ENCODE peak calls at places on chromosomes 11 and 22, in four cellular contexts. One of them, this sample, is unnamed.

GRCh38 chr11:64563966-64564365 is 27.1 kb upstream of the SLC22A12 start:
- DNase-seq in H1: no peak
- DNase-seq in HepG2: no peak
- DNase-seq in GM12878: no peak
- DNase-seq in this sample: no peak

GRCh38 chr11:2214527-2215229 is 43.1 kb upstream of the TH start:
- DNase-seq in HepG2: peak
- DNase-seq in GM12878: no peak
- DNase-seq in H1: no peak
- DNase-seq in this sample: no peak

GRCh38 chr11:6655790-6656580 is at the start of gene DCHS1:
- DNase-seq in H1: peak
- DNase-seq in HepG2: no peak
- DNase-seq in GM12878: no peak
- DNase-seq in this sample: peak

GRCh38 chr11:2789791-2790580 is 90.2 kb upstream of the KCNQ1OT1 start:
- DNase-seq in GM12878: no peak
- DNase-seq in H1: no peak
- DNase-seq in HepG2: no peak
- DNase-seq in this sample: no peak

GRCh38 chr11:70290341-70291065 is 20.0 kb downstream of the PPFIA1 start:
- DNase-seq in HepG2: no peak
- DNase-seq in GM12878: no peak
- DNase-seq in H1: no peak
- DNase-seq in this sample: no peak

GRCh38 chr11:9774591-9775392 is 110.9 kb downstream of the SWAP70 start:
- DNase-seq in H1: no peak
- DNase-seq in GM12878: no peak
- DNase-seq in HepG2: no peak
- DNase-seq in this sample: no peak

GRCh38 chr11:8206251-8207079 is 37.6 kb upstream of the RIC3 start:
- DNase-seq in HepG2: no peak
- DNase-seq in H1: peak
- DNase-seq in GM12878: no peak
- DNase-seq in this sample: no peak

GRCh38 chr11:10117709-10118341 is 176.2 kb downstream of the SBF2 start:
- DNase-seq in H1: no peak
- DNase-seq in HepG2: peak
- DNase-seq in GM12878: no peak
- DNase-seq in this sample: no peak

GRCh38 chr11:19577391-19577831 is 135.2 kb upstream of the NAV2 start:
- DNase-seq in GM12878: no peak
- DNase-seq in H1: no peak
- DNase-seq in HepG2: no peak
- DNase-seq in this sample: no peak

GRCh38 chr11:57497303-57498247 is 17.9 kb downstream of the SLC43A1 start:
- DNase-seq in GM12878: no peak
- DNase-seq in HepG2: peak
- DNase-seq in H1: no peak
- DNase-seq in this sample: no peak

GRCh38 chr11:2233693-2234455 is 36.5 kb downstream of the ASCL2 start:
- DNase-seq in H1: no peak
- DNase-seq in HepG2: no peak
- DNase-seq in GM12878: no peak
- DNase-seq in this sample: no peak

GRCh38 chr22:48488611-48489456 is 1338.8 kb downstream of the BRD1 start:
- DNase-seq in GM12878: no peak
- DNase-seq in H1: peak
- DNase-seq in HepG2: no peak
- DNase-seq in this sample: no peak

GRCh38 chr11:67392182-67392715 is 463 bp downstream of the RAD9A start:
- DNase-seq in GM12878: no peak
- DNase-seq in H1: no peak
- DNase-seq in HepG2: no peak
- DNase-seq in this sample: no peak

GRCh38 chr22:36419912-36420882 is 32.4 kb upstream of the MYH9 start:
- DNase-seq in H1: no peak
- DNase-seq in GM12878: no peak
- DNase-seq in HepG2: no peak
- DNase-seq in this sample: no peak

GRCh38 chr22:48061726-48062125 is 1299.3 kb downstream of the TBC1D22A start:
- DNase-seq in H1: no peak
- DNase-seq in HepG2: no peak
- DNase-seq in GM12878: no peak
- DNase-seq in this sample: no peak

GRCh38 chr22:46984751-46985506 is 222.5 kb downstream of the TBC1D22A start:
- DNase-seq in H1: no peak
- DNase-seq in GM12878: no peak
- DNase-seq in HepG2: no peak
- DNase-seq in this sample: no peak

GRCh38 chr11:19241260-19242183 is 777 bp upstream of the E2F8 start:
- DNase-seq in GM12878: no peak
- DNase-seq in H1: peak
- DNase-seq in HepG2: no peak
- DNase-seq in this sample: peak

GRCh38 chr11:118641463-118642019 is 34.1 kb downstream of the PHLDB1 start:
- DNase-seq in HepG2: no peak
- DNase-seq in H1: no peak
- DNase-seq in GM12878: no peak
- DNase-seq in this sample: no peak

GRCh38 chr22:50343541-50343935 is 411 bp downstream of the PPP6R2 start:
- DNase-seq in HepG2: no peak
- DNase-seq in GM12878: no peak
- DNase-seq in H1: no peak
- DNase-seq in this sample: no peak

GRCh38 chr11:14308114-14308896 is 50.7 kb downstream of the RRAS2 start:
- DNase-seq in HepG2: peak
- DNase-seq in GM12878: no peak
- DNase-seq in H1: no peak
- DNase-seq in this sample: peak

GRCh38 chr22:27885977-27886842 is 32.8 kb downstream of the PITPNB start:
- DNase-seq in GM12878: no peak
- DNase-seq in HepG2: peak
- DNase-seq in H1: peak
- DNase-seq in this sample: peak

GRCh38 chr11:15815246-15816209 is 540.8 kb downstream of the SOX6 start:
- DNase-seq in GM12878: no peak
- DNase-seq in H1: no peak
- DNase-seq in HepG2: no peak
- DNase-seq in this sample: no peak

DNA sequence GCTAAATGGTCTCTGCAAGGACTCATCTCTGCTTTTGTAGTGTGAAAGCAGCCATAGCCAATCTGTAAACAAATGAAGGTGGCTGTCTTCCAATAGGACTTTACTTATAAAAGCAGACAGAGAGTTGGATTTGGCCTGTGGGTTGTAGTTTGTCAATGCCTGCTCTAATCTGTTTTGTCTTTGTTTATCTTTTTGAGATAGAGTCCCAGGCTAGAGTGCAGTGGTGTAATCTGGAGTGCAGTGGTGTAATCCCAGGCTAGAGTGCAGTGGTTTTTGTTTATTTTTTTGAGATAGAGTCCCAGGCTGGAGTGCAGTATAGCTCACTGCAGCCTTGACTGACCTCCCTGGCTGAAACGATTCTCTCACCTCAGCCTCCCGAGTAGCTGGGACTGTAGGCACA is 8.6 kb downstream of the PPP6R3 start:
- DNase-seq in GM12878: no peak
- DNase-seq in HepG2: peak
- DNase-seq in H1: no peak
- DNase-seq in this sample: no peak
- TF ChIP-seq SUZ12 in GM12878: no peak
- TF ChIP-seq SUZ12 in HepG2: no peak
- TF ChIP-seq SUZ12 in H1: no peak
- TF ChIP-seq SUZ12 in this sample: no peak

GRCh38 chr11:12280838-12281565 is 96.4 kb upstream of the PARVA start:
- DNase-seq in GM12878: no peak
- DNase-seq in HepG2: no peak
- DNase-seq in H1: peak
- DNase-seq in this sample: no peak
- TF ChIP-seq SP1 in GM12878: no peak
- TF ChIP-seq SP1 in HepG2: no peak
- TF ChIP-seq SP1 in H1: no peak
- TF ChIP-seq SP1 in this sample: no peak

GRCh38 chr11:60767388-60767811 is 10.7 kb downstream of the MS4A15 start:
- DNase-seq in GM12878: no peak
- DNase-seq in HepG2: no peak
- DNase-seq in H1: peak
- DNase-seq in this sample: no peak
- TF ChIP-seq SUZ12 in GM12878: no peak
- TF ChIP-seq SUZ12 in HepG2: no peak
- TF ChIP-seq SUZ12 in H1: no peak
- TF ChIP-seq SUZ12 in this sample: no peak

DNA sequence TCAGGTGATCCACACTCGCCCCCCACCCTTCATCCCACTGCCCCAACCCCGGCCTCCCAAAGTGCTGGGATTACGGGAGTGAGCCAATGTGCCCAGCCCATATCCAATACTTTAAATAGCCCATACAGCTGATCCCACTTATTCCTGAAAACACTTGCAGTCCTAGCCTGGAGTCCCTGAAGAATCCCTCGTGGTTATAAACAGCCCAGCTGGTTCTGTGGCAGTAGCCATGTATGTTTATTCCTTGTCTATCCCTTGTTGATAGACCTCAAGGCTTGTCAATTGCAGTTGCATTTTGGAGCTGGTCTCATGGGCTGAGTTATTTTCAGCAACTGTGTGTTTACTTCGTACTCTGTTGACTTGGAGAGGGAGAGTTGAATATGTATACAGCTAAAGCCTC is 21.5 kb upstream of the PAFAH1B2 start:
- DNase-seq in HepG2: no peak
- DNase-seq in GM12878: no peak
- DNase-seq in H1: no peak
- DNase-seq in this sample: no peak
- TF ChIP-seq SP1 in HepG2: no peak
- TF ChIP-seq SP1 in GM12878: no peak
- TF ChIP-seq SP1 in H1: no peak
- TF ChIP-seq SP1 in this sample: no peak

This sample was measured in HEK293T.